ENCODE peak calls at places on chromosome 22, in six cellular contexts. Z, C, N, U, O and W are unnamed samples.
A peak's percentile ranks its signal among the peaks of the same experiment; 100 is the strongest.

GRCh38 chr22:17965538-17966402 is 58.6 kb downstream of the MICAL3 start:
- DNase-seq in Z (no peak), C (no peak), N (no peak), U (no peak), O (no peak), W (no peak)

GRCh38 chr22:41915783-41916493 is 1.1 kb upstream of the SHISA8 start:
- DNase-seq in Z (no peak), C (no peak), N (no peak), U (no peak), O (no peak), W (no peak)

GRCh38 chr22:45083659-45084305 is 74.0 kb upstream of the PHF21B start:
- DNase-seq in Z (no peak), C (peak; percentile 45), N (peak; percentile 65), U (peak; percentile 35), O (no peak), W (peak; percentile 30)

GRCh38 chr22:30312053-30312452 is 14.7 kb downstream of the TBC1D10A start:
- DNase-seq in Z (no peak), C (no peak), N (peak; percentile 98), U (no peak), O (no peak), W (peak; percentile 85)

GRCh38 chr22:49958462-49958921 is 2.1 kb upstream of the PIM3 start:
- DNase-seq in Z (no peak), C (no peak), N (no peak), U (no peak), O (no peak), W (no peak)

GRCh38 chr22:27686534-27686933 is 115.0 kb downstream of the MN1 start:
- DNase-seq in Z (peak; percentile 83), C (no peak), N (no peak), U (no peak), O (no peak), W (peak; percentile 90)

GRCh38 chr22:38981005-38981658 is 1.0 kb upstream of the APOBEC3B start:
- DNase-seq in Z (no peak), C (peak; percentile 10), N (peak; percentile 63), U (no peak), O (no peak), W (no peak)

GRCh38 chr22:44775862-44776261 is 23.5 kb downstream of the ARHGAP8 start:
- DNase-seq in Z (no peak), C (no peak), N (peak; percentile 50), U (no peak), O (no peak), W (no peak)

GRCh38 chr22:20178922-20179227 is 28.0 kb upstream of the CCDC188 start:
- DNase-seq in Z (no peak), C (no peak), N (no peak), U (no peak), O (no peak), W (no peak)

GRCh38 chr22:45638834-45639746 is 32.5 kb upstream of the ATXN10 start:
- DNase-seq in Z (no peak), C (no peak), N (peak; percentile 79), U (no peak), O (peak; percentile 88), W (peak; percentile 77)

GRCh38 chr22:27135582-27135981 is 478.2 kb downstream of the MIAT start:
- DNase-seq in Z (no peak), C (no peak), N (no peak), U (no peak), O (no peak), W (peak; percentile 89)

GRCh38 chr22:42816339-42816738 is 40.7 kb downstream of the ARFGAP3 start:
- DNase-seq in Z (no peak), C (no peak), N (peak; percentile 32), U (no peak), O (no peak), W (no peak)

GRCh38 chr22:38519453-38520250 is 13.5 kb upstream of the DDX17 start:
- DNase-seq in Z (no peak), C (no peak), N (no peak), U (no peak), O (no peak), W (no peak)

GRCh38 chr22:31323578-31324550 is 22.3 kb downstream of the PATZ1 start:
- DNase-seq in Z (no peak), C (no peak), N (no peak), U (no peak), O (no peak), W (no peak)

GRCh38 chr22:44710474-44711235 is 8.7 kb downstream of the PRR5 start:
- DNase-seq in Z (no peak), C (no peak), N (no peak), U (no peak), O (no peak), W (no peak)

GRCh38 chr22:43833286-43834240 is 21.5 kb upstream of the EFCAB6 start:
- DNase-seq in Z (no peak), C (no peak), N (no peak), U (no peak), O (no peak), W (no peak)

GRCh38 chr22:26851125-26851524 is 193.7 kb downstream of the MIAT start:
- DNase-seq in Z (no peak), C (no peak), N (no peak), U (no peak), O (no peak), W (no peak)

GRCh38 chr22:27107824-27108223 is 450.4 kb downstream of the MIAT start:
- DNase-seq in Z (no peak), C (peak; percentile 99), N (peak; percentile 94), U (peak; percentile 67), O (peak; percentile 30), W (peak; percentile 93)

GRCh38 chr22:31876156-31877035 is 67.9 kb upstream of the YWHAH start:
- DNase-seq in Z (no peak), C (no peak), N (peak; percentile 71), U (peak; percentile 67), O (no peak), W (peak; percentile 24)

GRCh38 chr22:17972385-17973181 is 51.8 kb downstream of the MICAL3 start:
- DNase-seq in Z (no peak), C (no peak), N (peak; percentile 65), U (peak; percentile 45), O (no peak), W (peak; percentile 87)

GRCh38 chr22:31334329-31334728 is 11.8 kb downstream of the PATZ1 start:
- DNase-seq in Z (no peak), C (no peak), N (no peak), U (no peak), O (no peak), W (no peak)

GRCh38 chr22:48957311-48957986 is 870.2 kb downstream of the BRD1 start:
- DNase-seq in Z (peak; percentile 22), C (no peak), N (no peak), U (no peak), O (no peak), W (no peak)

GRCh38 chr22:34001701-34002466 is 81.6 kb upstream of the LARGE1 start:
- DNase-seq in Z (no peak), C (no peak), N (peak; percentile 71), U (no peak), O (no peak), W (no peak)

GRCh38 chr22:25420471-25420924 is 144.0 kb upstream of the GRK3 start:
- DNase-seq in Z (no peak), C (no peak), N (no peak), U (no peak), O (peak; percentile 57), W (no peak)
- H3K4me3 ChIP-seq in Z (peak overlapping the region; percentile 40), C (no peak overlapping the region), N (no peak overlapping the region), U (no peak overlapping the region), O (peak overlapping the region; percentile 50), W (no peak overlapping the region)

DNA sequence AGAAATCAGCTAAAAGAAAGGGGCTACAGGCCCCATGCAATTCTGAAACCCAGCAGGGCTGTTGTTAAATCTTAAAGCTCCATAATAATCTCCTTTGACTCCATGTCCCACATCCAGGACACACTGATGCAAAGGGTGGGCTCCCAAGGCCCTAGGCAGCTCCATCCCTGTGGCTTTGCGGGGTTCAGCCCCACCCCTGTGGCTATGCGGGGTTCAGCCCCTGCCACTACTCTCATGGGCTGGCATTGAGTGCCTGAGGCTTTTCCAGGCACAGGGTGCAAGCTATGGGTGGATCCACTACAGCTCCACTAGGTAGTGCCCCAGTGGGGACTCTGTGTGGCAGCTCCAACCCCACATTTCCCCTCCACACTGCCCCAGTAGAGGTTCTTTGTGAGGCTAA is 8.7 kb upstream of the ZNF280A start:
- DNase-seq in Z (no peak), C (no peak), N (no peak), U (no peak), O (no peak), W (no peak)
- TF ChIP-seq CTCF in Z (no peak), C (no peak), N (no peak), U (no peak), O (no peak), W (no peak)

GRCh38 chr22:35913925-35914324 is 114.7 kb downstream of the RBFOX2 start:
- DNase-seq in Z (no peak), C (no peak), N (no peak), U (no peak), O (no peak), W (no peak)
- H3K4me3 ChIP-seq in Z (peak overlapping the region; percentile 52), C (no peak overlapping the region), N (no peak overlapping the region), U (no peak overlapping the region), O (no peak overlapping the region), W (no peak overlapping the region)

GRCh38 chr22:39999144-39999757 is 4.5 kb downstream of the FAM83F start:
- DNase-seq in Z (no peak), C (no peak), N (no peak), U (no peak), O (peak; percentile 60), W (peak; percentile 87)
- TF ChIP-seq CTCF in Z (no peak), C (no peak), N (peak; percentile 24), U (no peak), O (no peak), W (no peak)

GRCh38 chr22:47053013-47053864 is 290.8 kb downstream of the TBC1D22A start:
- DNase-seq in Z (no peak), C (no peak), N (no peak), U (no peak), O (peak; percentile 26), W (no peak)
- H3K4me3 ChIP-seq in Z (no peak overlapping the region), C (no peak overlapping the region), N (no peak overlapping the region), U (no peak overlapping the region), O (no peak overlapping the region), W (no peak overlapping the region)